ENCODE peak calls at places on chromosomes 3 and 15, in seven cellular contexts. H, U, V, W, N, O and M are unnamed samples. For H3K4me1, the result is how much of the 10 kb centered on the place peaks cover.

GRCh38 chr15:67922971-67923646 is 83.3 kb upstream of the RNU6-1 start:
- DNase-seq in H (no peak), U (no peak), V (no peak), W (no peak), N (no peak), O (no peak), M (no peak)

GRCh38 chr3:60935709-60936108 is 315.5 kb downstream of the FHIT start:
- DNase-seq in H (no peak), U (no peak), V (no peak), W (no peak), N (no peak), O (no peak), M (no peak)

GRCh38 chr3:150736903-150737832 is 25.8 kb downstream of the SIAH2 start:
- DNase-seq in H (no peak), U (no peak), V (no peak), W (no peak), N (no peak), O (no peak), M (no peak)

GRCh38 chr3:196399485-196399945 is 32.7 kb downstream of the UBXN7 start:
- DNase-seq in H (no peak), U (no peak), V (no peak), W (no peak), N (no peak), O (no peak), M (no peak)

GRCh38 chr3:110902453-110903085 is 169.0 kb upstream of the NECTIN3 start:
- DNase-seq in H (no peak), U (no peak), V (no peak), W (no peak), N (no peak), O (no peak), M (no peak)

GRCh38 chr3:129034650-129035049 is 25.9 kb upstream of the GP9 start:
- DNase-seq in H (no peak), U (no peak), V (no peak), W (no peak), N (peak), O (no peak), M (no peak)

GRCh38 chr15:48360841-48361240 is 29.6 kb downstream of the DUT start:
- DNase-seq in H (no peak), U (no peak), V (no peak), W (no peak), N (no peak), O (no peak), M (no peak)

GRCh38 chr3:122112754-122113153 is 57.6 kb downstream of the CD86 start:
- DNase-seq in H (no peak), U (no peak), V (no peak), W (no peak), N (no peak), O (no peak), M (no peak)

GRCh38 chr3:125990253-125990970 is 21.4 kb downstream of the ROPN1B start:
- DNase-seq in H (peak), U (peak), V (peak), W (peak), N (peak), O (peak), M (peak)
- TF ChIP-seq POLR2A in H (no peak), U (peak), V (no peak), W (no peak), N (peak), O (peak), M (peak)

DNA sequence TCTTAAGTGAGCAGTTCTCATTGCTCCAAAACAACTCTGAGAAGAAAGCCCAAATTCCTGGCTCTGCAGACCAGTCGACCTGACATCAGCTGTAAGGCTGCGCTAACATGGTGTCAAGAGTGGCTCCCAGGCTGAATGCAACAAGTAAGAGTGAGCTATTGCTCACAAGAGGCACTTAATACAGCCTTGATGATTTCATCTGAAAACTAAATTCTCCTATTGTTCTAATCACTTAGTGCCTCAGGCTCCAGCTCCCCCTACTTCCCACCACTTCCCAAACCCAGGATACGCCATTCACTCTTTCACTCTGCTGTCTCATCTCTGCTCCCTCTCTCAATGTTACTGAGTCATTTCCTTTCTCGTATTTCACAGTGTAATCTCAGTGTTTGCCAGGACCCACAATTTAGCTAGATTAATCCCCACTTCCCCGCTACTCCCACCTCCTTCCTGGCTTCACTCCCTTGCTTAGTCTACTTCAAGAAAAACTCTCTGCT is 81.7 kb downstream of the WWTR1 start:
- DNase-seq in H (no peak), U (peak), V (no peak), W (no peak), N (peak), O (no peak), M (no peak)
- H3K4me1 ChIP-seq in H (half or more), U (half or more), V (under half), W (half or more), N (half or more), O (under half), M (under half)

GRCh38 chr3:143693506-143693905 is 154.8 kb downstream of the SLC9A9 start:
- DNase-seq in H (no peak), U (no peak), V (no peak), W (no peak), N (no peak), O (no peak), M (no peak)

GRCh38 chr3:143700431-143700975 is 147.8 kb downstream of the SLC9A9 start:
- DNase-seq in H (no peak), U (no peak), V (no peak), W (no peak), N (no peak), O (no peak), M (no peak)

GRCh38 chr3:143699351-143699750 is 148.9 kb downstream of the SLC9A9 start:
- DNase-seq in H (no peak), U (no peak), V (no peak), W (no peak), N (no peak), O (no peak), M (no peak)

DNA sequence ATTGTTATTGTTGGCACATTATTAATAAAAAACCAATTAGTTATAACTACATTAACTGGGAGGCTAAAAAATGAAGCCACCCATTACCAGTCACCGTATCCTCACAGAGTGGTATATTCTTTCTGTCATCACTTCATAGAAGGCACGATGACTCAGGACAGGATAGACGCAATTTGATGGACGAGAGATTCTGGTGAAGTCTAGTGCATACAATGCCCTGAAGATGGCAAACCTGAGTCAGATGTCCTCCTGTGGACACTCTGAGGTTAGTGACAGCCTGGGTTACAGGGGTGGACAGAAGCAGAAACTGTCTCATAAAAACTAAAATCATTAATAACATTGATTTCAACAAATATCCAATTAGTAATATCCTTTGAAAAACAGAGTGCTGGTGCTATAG is 150.3 kb downstream of the SLC9A9 start:
- DNase-seq in H (no peak), U (no peak), V (no peak), W (no peak), N (no peak), O (no peak), M (no peak)
- TF ChIP-seq CTCF in H (no peak), U (no peak), V (no peak), W (no peak), N (no peak), O (no peak), M (no peak)

DNA sequence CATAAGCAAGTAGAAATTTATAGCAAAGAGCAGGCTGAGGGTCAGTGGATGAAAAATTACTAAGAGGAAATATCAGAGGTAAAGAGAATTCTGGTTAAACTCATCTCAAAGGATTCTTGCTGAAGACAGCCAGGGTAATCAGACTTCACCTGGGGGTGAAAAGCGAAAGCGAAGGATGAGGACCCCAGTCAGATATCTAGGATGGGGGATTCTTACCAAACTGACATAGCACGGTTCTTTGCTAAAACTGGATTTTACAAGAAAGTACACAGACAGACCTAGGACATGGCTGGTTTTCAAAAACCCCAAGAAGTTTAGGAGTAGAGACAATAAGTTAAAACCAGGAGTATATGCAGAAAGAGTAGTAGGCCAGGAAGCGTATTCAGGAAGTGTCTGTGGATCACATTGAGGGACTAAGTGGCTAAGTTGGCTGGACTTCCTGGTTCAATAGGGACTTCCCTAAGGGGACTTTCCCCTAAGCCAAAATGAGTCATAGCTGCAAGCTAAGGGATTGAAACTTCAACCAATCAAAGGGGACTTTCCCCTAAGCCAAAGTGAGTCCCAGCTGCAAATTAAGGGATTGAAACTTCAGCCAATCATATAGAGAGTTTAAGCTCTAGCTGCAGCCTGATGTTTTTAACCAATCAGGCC is 2.4 kb upstream of the CFAP91 start:
- DNase-seq in H (no peak), U (peak), V (no peak), W (no peak), N (no peak), O (peak), M (no peak)
- TF ChIP-seq POLR2A in H (no peak), U (no peak), V (no peak), W (no peak), N (no peak), O (no peak), M (no peak)

DNA sequence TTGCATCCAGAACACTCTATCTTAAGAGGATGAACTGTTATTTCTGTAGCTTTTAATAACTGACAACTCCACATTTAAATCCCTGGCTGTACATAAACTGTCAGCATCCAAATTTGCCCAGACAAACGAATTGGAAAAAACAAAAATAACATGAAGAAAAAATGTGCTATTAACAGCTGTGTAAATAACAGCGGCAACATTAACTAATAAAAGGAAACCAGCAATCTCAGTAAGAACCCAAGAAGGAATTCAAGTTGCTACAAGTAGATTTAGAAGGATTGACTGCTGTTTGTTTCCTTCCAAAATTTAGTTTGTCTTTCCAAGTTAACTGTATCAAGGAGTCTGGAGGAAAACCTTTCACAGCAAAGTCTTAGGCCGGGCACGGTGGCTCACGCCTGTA is 550.6 kb upstream of the MDFIC2 start:
- DNase-seq in H (no peak), U (peak), V (no peak), W (no peak), N (no peak), O (no peak), M (no peak)
- H3K4me1 ChIP-seq in H (under half), U (under half), V (under half), W (under half), N (under half), O (under half), M (under half)

DNA sequence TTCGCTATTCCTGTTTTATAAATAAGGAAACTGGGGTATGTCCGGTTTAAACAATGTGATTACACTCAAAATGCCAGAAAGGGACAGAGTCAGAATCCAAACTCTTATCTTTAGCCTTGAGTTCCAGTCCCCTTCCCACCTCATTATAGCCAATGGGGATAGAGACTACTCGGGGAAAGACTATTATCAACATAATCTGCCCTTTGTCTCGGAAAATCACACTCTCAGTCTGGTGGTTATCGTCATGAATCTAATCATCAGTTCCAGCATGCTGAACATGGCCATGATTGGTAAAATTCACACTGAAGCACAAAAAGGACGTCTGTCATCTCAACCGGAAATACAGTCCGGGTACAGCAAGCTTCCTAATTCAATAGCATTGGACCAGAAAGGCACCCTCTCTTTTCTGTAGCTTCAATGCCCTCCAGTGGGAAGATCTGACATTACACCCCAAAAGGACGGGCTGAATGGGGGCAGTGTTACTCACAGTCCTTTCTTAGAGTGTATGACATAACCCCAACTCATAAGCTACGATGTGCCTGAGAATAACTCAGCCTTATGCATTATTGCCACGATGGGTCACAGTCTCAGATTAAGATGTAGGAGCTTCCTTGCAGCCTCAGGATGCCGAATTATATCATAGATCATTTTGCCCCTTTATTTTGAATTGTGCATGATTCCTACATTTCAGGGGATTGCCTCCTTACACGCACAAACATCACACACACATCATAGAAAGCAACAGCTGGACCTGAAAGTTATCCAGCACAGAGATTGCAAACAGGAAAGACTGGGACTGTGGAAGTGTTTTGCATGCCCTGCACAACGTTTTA is 390.4 kb upstream of the LMCD1 start:
- DNase-seq in H (no peak), U (peak), V (peak), W (no peak), N (peak), O (peak), M (peak)
- TF ChIP-seq CTCF in H (peak), U (peak), V (peak), W (peak), N (peak), O (peak), M (peak)

DNA sequence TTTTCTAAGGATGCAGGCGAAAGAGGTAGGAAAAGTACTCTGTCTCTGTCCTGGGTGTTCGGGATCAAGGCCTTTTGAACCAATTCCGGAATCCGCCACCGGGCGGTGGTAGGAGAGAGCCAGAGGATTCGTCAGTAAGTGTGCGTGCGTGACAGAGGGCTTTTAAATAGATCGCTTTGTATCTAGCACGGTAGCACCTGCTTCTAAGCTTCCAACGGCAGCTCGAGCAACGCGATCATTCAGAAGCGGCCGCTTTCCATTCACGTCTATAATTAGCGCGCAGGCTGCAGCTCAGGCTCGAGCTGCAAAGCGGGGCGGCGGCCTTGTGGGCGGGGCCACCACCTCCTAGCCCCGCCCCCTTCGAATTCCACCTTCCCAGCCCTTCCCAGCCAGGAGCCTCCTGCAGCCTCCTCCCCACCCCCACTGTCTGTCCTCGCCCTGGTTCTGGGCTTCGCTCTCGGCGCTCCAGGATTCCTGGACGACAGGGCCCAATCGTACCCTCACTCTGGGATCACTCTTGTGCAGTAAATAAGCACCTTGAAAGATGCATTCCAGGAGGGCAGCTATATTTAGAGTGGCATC is 224.3 kb upstream of the TPRG1 start:
- DNase-seq in H (peak), U (peak), V (peak), W (peak), N (peak), O (peak), M (no peak)
- TF ChIP-seq POLR2A in H (peak), U (no peak), V (peak), W (no peak), N (peak), O (peak), M (peak)